ENCODE peak calls at places on chromosomes 6 and 20, in four cellular contexts. D, T, N and I are unnamed samples.
A peak's percentile ranks its signal among the peaks of the same experiment; 100 is the strongest.

GRCh38 chr6:14426281-14426680 is 308.7 kb downstream of the CD83 start:
- DNase-seq in T (no peak), N (no peak), D (no peak), I (no peak)

GRCh38 chr6:21710908-21711627 is 117.5 kb downstream of the SOX4 start:
- DNase-seq in N (no peak), T (no peak), D (no peak), I (no peak)

GRCh38 chr6:31498748-31499147 is 803 bp downstream of the MICB start:
- DNase-seq in D (no peak), N (no peak), T (no peak), I (no peak)

GRCh38 chr6:160222491-160222890 is 36.1 kb downstream of the SLC22A2 start:
- DNase-seq in N (no peak), T (no peak), D (no peak), I (no peak)

GRCh38 chr6:30480536-30481156 is 8.7 kb upstream of the HLA-E start:
- DNase-seq in N (no peak), D (no peak), T (no peak), I (no peak)

GRCh38 chr6:167760979-167761793 is 65.5 kb upstream of the AFDN start:
- DNase-seq in T (peak; percentile 67), N (no peak), D (peak; percentile 0), I (peak; percentile 35)

GRCh38 chr6:113901482-113901881 is 44.3 kb downstream of the MARCKS start:
- DNase-seq in D (peak; percentile 70), N (no peak), T (no peak), I (no peak)

GRCh38 chr6:7479801-7480266 is 61.6 kb upstream of the DSP start:
- DNase-seq in D (peak; percentile 55), T (peak; percentile 72), N (no peak), I (peak; percentile 73)

GRCh38 chr6:68635706-68636513 is 828 bp downstream of the ADGRB3 start:
- DNase-seq in T (no peak), D (no peak), N (no peak), I (peak; percentile 30)

GRCh38 chr20:2402271-2402980 is 21.7 kb downstream of the TGM6 start:
- DNase-seq in N (no peak), T (no peak), D (peak; percentile 51), I (no peak)

GRCh38 chr6:20350215-20350614 is 51.5 kb upstream of the E2F3 start:
- DNase-seq in D (peak; percentile 57), T (no peak), N (no peak), I (no peak)

GRCh38 chr6:11224252-11224965 is 8.1 kb downstream of the NEDD9 start:
- DNase-seq in T (no peak), N (no peak), D (peak; percentile 74), I (no peak)

GRCh38 chr20:47263502-47264084 is 92.9 kb downstream of the ZMYND8 start:
- DNase-seq in N (no peak), D (no peak), T (no peak), I (peak; percentile 66)

GRCh38 chr6:72622094-72622540 is 253 bp downstream of the KCNQ5 start:
- DNase-seq in D (peak; percentile 24), T (no peak), N (peak; percentile 52), I (peak; percentile 57)

GRCh38 chr6:132912273-132912672 is 97.9 kb downstream of the RPS12 start:
- DNase-seq in T (no peak), N (no peak), D (no peak), I (no peak)

GRCh38 chr6:150730801-150731445 is 131.2 kb downstream of the PLEKHG1 start:
- DNase-seq in T (no peak), N (no peak), D (no peak), I (no peak)

GRCh38 chr6:119331676-119332286 is 17.8 kb downstream of the MAN1A1 start:
- DNase-seq in D (no peak), N (no peak), T (no peak), I (no peak)

GRCh38 chr6:159533016-159533415 is 160.0 kb downstream of the SOD2 start:
- DNase-seq in T (no peak), N (no peak), D (no peak), I (no peak)

GRCh38 chr6:47552319-47552718 is 74.7 kb downstream of the CD2AP start:
- DNase-seq in T (no peak), N (no peak), D (no peak), I (no peak)

GRCh38 chr20:49727894-49728885 is 14.5 kb upstream of the B4GALT5 start:
- DNase-seq in N (no peak), D (no peak), T (no peak), I (no peak)

GRCh38 chr6:2038096-2038495 is 207.3 kb downstream of the GMDS start:
- DNase-seq in T (no peak), D (peak; percentile 37), N (no peak), I (no peak)

GRCh38 chr6:164200071-164200470 is 785.6 kb downstream of the QKI start:
- DNase-seq in D (no peak), T (no peak), N (no peak), I (no peak)

GRCh38 chr20:346640-347316 is at the start of gene NRSN2:
- DNase-seq in D (peak; percentile 62), N (peak; percentile 57), T (peak; percentile 32), I (peak; percentile 76)

GRCh38 chr20:45036044-45036755 is 64.7 kb downstream of the KCNS1 start:
- DNase-seq in D (peak; percentile 80), T (no peak), N (no peak), I (peak; percentile 31)

GRCh38 chr6:145814035-145814500 is 527 bp downstream of the FBXO30 start:
- DNase-seq in N (peak; percentile 38), T (no peak), D (no peak), I (peak; percentile 28)

GRCh38 chr6:161444464-161444863 is 170.6 kb upstream of the AGPAT4 start:
- DNase-seq in T (no peak), N (peak; percentile 56), D (peak; percentile 24), I (peak; percentile 63)

GRCh38 chr6:149888659-149889058 is 9.3 kb downstream of the RAET1E start:
- DNase-seq in T (no peak), D (peak; percentile 54), N (no peak), I (no peak)

GRCh38 chr20:24291066-24291465 is 178.4 kb upstream of the SYNDIG1 start:
- DNase-seq in T (no peak), N (no peak), D (no peak), I (no peak)

GRCh38 chr20:36344517-36345132 is 38.5 kb downstream of the DLGAP4 start:
- DNase-seq in T (no peak), D (peak; percentile 42), N (no peak), I (peak; percentile 67)

GRCh38 chr6:107128175-107128574 is 12.9 kb upstream of the BEND3 start:
- DNase-seq in N (no peak), T (no peak), D (peak; percentile 61), I (no peak)

GRCh38 chr6:27867051-27867940 is 44.9 kb downstream of the OR2B2 start:
- DNase-seq in D (peak; percentile 78), N (peak; percentile 56), T (no peak), I (peak; percentile 40)

GRCh38 chr6:130152908-130153510 is 69.7 kb downstream of the SAMD3 start:
- DNase-seq in N (no peak), D (no peak), T (no peak), I (no peak)

GRCh38 chr6:14267885-14268660 is 150.5 kb downstream of the CD83 start:
- DNase-seq in T (no peak), D (no peak), N (no peak), I (no peak)

GRCh38 chr20:20022498-20022897 is 5.3 kb downstream of the NAA20 start:
- DNase-seq in N (no peak), T (no peak), D (no peak), I (no peak)

GRCh38 chr20:33909331-33909921 is 84.3 kb upstream of the RALY start:
- DNase-seq in N (no peak), T (no peak), D (peak; percentile 96), I (peak; percentile 30)

GRCh38 chr20:43923917-43924316 is 9.3 kb downstream of the TOX2 start:
- DNase-seq in N (no peak), D (no peak), T (no peak), I (no peak)

GRCh38 chr6:37480118-37480736 is 19.5 kb downstream of the CCDC167 start:
- DNase-seq in D (no peak), N (no peak), T (no peak), I (no peak)
- H3K36me3 ChIP-seq in D (peaks cover 57% of the 10 kb centered on the region), N (peaks cover 70% of the 10 kb centered on the region), T (no peaks in the 10 kb centered on the region), I (peaks cover 43% of the 10 kb centered on the region)

GRCh38 chr20:1392693-1393506 is at the start of gene FKBP1A:
- DNase-seq in N (peak; percentile 93), D (peak; percentile 90), T (peak; percentile 83), I (peak; percentile 88)
- TF ChIP-seq CTCF in N (no peak), D (peak; percentile 8), T (peak; percentile 10), I (peak; percentile 13)

DNA sequence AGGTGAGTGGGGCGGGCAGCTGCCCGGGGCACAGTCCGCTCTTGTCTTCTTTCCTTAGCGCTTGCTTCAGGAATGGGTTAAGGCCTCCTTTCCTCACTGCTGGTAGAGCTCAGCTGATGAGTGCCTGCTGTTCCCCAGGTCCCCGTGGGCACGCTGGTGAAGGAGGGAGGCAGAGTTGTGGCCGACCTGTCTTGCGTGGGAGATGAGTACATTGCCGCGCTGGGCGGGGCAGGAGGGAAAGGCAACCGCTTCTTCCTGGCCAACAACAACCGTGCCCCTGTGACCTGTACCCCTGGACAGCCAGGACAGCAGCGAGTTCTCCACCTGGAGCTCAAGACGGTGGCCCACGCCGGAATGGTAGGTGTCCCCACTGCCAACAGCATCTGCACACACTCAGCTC is 15.7 kb downstream of the MTG2 start:
- DNase-seq in T (no peak), D (no peak), N (no peak), I (no peak)
- H3K36me3 ChIP-seq in T (peaks cover 6% of the 10 kb centered on the region), D (peaks cover 53% of the 10 kb centered on the region), N (peaks cover 95% of the 10 kb centered on the region), I (no peaks in the 10 kb centered on the region)

DNA sequence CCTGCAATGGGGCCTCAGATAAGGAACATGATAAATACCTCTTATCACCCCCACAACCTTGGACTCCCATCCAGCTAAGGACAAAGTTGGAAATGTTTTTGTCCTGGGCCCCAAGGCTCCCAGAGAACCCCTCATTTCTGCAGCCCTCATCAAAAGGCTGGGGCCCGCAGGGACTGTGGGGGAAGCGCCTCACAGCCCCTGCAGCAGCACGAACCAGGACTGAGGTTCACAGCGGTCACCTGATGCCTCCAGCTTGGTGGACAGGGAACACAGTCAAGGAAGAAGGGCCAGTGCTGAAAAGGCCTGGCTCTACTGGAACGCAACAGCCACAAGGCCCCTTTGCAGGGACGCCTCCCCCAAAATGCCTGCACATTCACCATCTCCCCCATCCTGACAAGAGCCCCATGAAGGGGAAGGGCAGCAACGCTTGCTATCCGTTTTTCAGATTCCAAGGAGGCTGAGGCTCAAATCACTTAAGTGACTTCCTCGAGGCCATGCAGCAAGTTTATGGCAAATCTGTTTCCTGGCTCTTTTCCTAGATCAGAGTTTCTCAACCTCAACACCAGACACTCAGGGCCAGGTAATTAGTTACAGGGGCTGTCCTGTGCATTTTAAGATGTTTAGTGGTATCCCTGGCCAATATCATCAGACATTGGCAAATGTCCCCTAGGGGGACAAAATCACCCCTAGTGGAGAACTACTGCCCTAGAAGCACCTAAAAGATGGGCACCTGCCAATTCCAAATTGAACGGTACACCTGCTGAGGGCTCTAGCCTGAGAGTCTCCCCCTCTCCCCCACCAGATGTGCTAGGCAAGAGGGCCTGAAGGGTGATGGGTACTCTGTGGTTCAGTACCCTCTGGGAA is 10.5 kb downstream of the TFEB start:
- DNase-seq in T (no peak), D (no peak), N (no peak), I (no peak)
- TF ChIP-seq CTCF in T (no peak), D (no peak), N (no peak), I (no peak)

DNA sequence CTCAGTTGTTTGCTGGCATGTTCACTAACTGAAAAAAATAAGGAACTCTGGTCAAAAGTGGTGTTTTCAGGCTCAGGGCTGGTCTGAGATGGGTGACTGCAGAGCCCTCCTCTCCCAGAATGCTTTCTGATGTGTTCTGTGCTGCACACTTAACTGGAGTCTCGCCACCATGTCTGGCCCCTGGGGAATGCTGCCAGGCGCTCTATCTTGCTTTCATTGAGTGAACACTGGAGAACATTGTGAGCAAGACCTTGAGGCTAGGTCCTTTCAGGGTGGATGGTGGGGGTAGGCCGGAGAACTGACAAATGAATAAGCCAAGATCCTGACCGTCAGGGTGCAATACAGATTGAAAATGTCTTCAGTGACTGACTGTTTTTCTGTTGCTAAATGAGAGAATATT is 19.5 kb downstream of the PANK2 start:
- DNase-seq in N (no peak), T (no peak), D (no peak), I (no peak)
- H3K36me3 ChIP-seq in N (peaks cover 60% of the 10 kb centered on the region), T (no peaks in the 10 kb centered on the region), D (peaks cover 33% of the 10 kb centered on the region), I (peaks cover 49% of the 10 kb centered on the region)